ENCODE peak calls at places on chromosome 1, in five cellular contexts. S is bronchial epithelial cell, I is esophagus squamous epithelium, B is dorsolateral prefrontal cortex, P is stomach. J is an unnamed sample.
A peak's percentile ranks its signal among the peaks of the same experiment; 100 is the strongest.

GRCh38 chr1:104630567-104630966 is 880.9 kb downstream of the AMY1C start:
- DNase-seq in S (no peak), I (no peak), B (no peak), P (no peak), J (no peak)

GRCh38 chr1:33094971-33095604 is 14.1 kb downstream of the AZIN2 start:
- DNase-seq in S (peak; percentile 67), I (no peak), B (no peak), P (peak; percentile 70), J (peak; percentile 81)

GRCh38 chr1:11335417-11336070 is 62.5 kb downstream of the UBIAD1 start:
- DNase-seq in S (no peak), I (no peak), B (no peak), P (no peak), J (no peak)

GRCh38 chr1:221643404-221644175 is 98.3 kb downstream of the DUSP10 start:
- DNase-seq in S (no peak), I (no peak), B (no peak), P (no peak), J (no peak)

GRCh38 chr1:64038965-64039926 is 164.2 kb upstream of the UBE2U start:
- DNase-seq in S (peak; percentile 98), I (no peak), B (no peak), P (peak; percentile 36), J (no peak)

GRCh38 chr1:23370744-23371710 is 1.4 kb upstream of the ZNF436 start:
- DNase-seq in S (peak; percentile 38), I (no peak), B (no peak), P (no peak), J (peak; percentile 55)

GRCh38 chr1:59484090-59484489 is 187.2 kb downstream of the FGGY start:
- DNase-seq in S (peak; percentile 85), I (no peak), B (no peak), P (no peak), J (no peak)

GRCh38 chr1:85579619-85580018 is 942 bp upstream of the CCN1 start:
- DNase-seq in S (no peak), I (no peak), B (no peak), P (no peak), J (peak; percentile 34)

GRCh38 chr1:26164036-26164927 is 4.5 kb downstream of the C1orf232 start:
- DNase-seq in S (no peak), I (no peak), B (no peak), P (peak; percentile 53), J (peak; percentile 91)

GRCh38 chr1:24632776-24633175 is 10.3 kb upstream of the SRRM1 start:
- DNase-seq in S (no peak), I (no peak), B (no peak), P (peak; percentile 42), J (no peak)

GRCh38 chr1:34266127-34266951 is 89.6 kb downstream of the C1orf94 start:
- DNase-seq in S (peak; percentile 1), I (no peak), B (peak; percentile 46), P (no peak), J (peak; percentile 41)

GRCh38 chr1:182816863-182817262 is 22.3 kb upstream of the DHX9 start:
- DNase-seq in S (peak; percentile 30), I (no peak), B (no peak), P (no peak), J (no peak)

GRCh38 chr1:75727571-75727970 is 3.1 kb downstream of the ACADM start:
- DNase-seq in S (no peak), I (no peak), B (no peak), P (no peak), J (no peak)

GRCh38 chr1:12438349-12438924 is 179.6 kb downstream of the DHRS3 start:
- DNase-seq in S (peak; percentile 67), I (no peak), B (no peak), P (no peak), J (no peak)

GRCh38 chr1:203536981-203537455 is 43.1 kb downstream of the OPTC start:
- DNase-seq in S (peak; percentile 87), I (no peak), B (no peak), P (peak; percentile 79), J (no peak)

GRCh38 chr1:234603221-234604204 is 6.5 kb downstream of the IRF2BP2 start:
- DNase-seq in S (no peak), I (no peak), B (no peak), P (no peak), J (no peak)

GRCh38 chr1:92310185-92310597 is 11.3 kb downstream of the RPAP2 start:
- DNase-seq in S (peak; percentile 49), I (no peak), B (no peak), P (no peak), J (no peak)

GRCh38 chr1:164772635-164773034 is 213.7 kb downstream of the PBX1 start:
- DNase-seq in S (peak; percentile 97), I (no peak), B (no peak), P (peak; percentile 60), J (no peak)

GRCh38 chr1:112698366-112699310 is 8.3 kb downstream of the RHOC start:
- DNase-seq in S (no peak), I (no peak), B (no peak), P (peak; percentile 70), J (no peak)

GRCh38 chr1:41285818-41286217 is 43.7 kb upstream of the SCMH1 start:
- DNase-seq in S (no peak), I (no peak), B (no peak), P (no peak), J (no peak)

GRCh38 chr1:151324390-151324930 is 2.8 kb downstream of the PI4KB start:
- DNase-seq in S (no peak), I (no peak), B (no peak), P (no peak), J (no peak)

GRCh38 chr1:229420765-229421164 is 13.1 kb downstream of the ACTA1 start:
- DNase-seq in S (peak; percentile 9), I (no peak), B (no peak), P (no peak), J (no peak)

GRCh38 chr1:51088474-51088873 is 13.6 kb upstream of the C1orf185 start:
- DNase-seq in S (peak; percentile 49), I (no peak), B (no peak), P (no peak), J (no peak)
- TF ChIP-seq CTCF in S (peak; percentile 46), I (no peak), B (no peak), P (no peak), J (no peak)

GRCh38 chr1:55235722-55236121 is 20.6 kb upstream of the USP24 start:
- DNase-seq in S (peak; percentile 80), I (no peak), B (no peak), P (no peak), J (no peak)

GRCh38 chr1:55234016-55234415 is 18.9 kb upstream of the USP24 start:
- DNase-seq in S (no peak), I (no peak), B (no peak), P (no peak), J (no peak)

GRCh38 chr1:55243655-55244054 is 28.5 kb upstream of the USP24 start:
- DNase-seq in S (no peak), I (no peak), B (no peak), P (no peak), J (no peak)

GRCh38 chr1:55244476-55245109 is 29.4 kb upstream of the USP24 start:
- DNase-seq in S (peak; percentile 55), I (no peak), B (no peak), P (no peak), J (no peak)

DNA sequence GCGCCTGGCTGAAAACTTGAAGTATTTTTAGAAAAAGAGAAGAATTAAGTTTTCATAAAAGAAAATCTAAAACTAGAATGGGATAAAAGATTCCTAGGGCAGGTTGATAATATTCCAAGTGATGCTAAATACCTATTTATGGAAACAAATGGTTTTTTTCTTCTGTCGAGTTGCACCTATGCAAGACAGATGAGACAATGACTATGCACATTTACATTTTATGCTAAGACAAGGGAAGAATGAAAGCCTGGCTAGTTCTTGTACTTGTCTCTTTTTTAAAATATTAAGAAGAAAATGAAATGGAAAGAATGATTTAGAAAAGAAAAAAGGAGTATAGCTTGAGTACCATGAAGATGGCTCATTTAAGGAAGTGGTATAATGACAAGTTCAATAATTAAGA is 24.4 kb upstream of the USP24 start:
- DNase-seq in S (no peak), I (no peak), B (no peak), P (no peak), J (no peak)
- TF ChIP-seq CTCF in S (no peak), I (no peak), B (no peak), P (no peak), J (no peak)

GRCh38 chr1:233520510-233521191 is 93.3 kb upstream of the KCNK1 start:
- DNase-seq in S (peak; percentile 94), I (no peak), B (no peak), P (peak; percentile 67), J (no peak)

GRCh38 chr1:233514946-233515391 is 98.9 kb upstream of the KCNK1 start:
- DNase-seq in S (no peak), I (no peak), B (no peak), P (no peak), J (no peak)

GRCh38 chr1:233523047-233523446 is 90.9 kb upstream of the KCNK1 start:
- DNase-seq in S (no peak), I (no peak), B (no peak), P (no peak), J (no peak)

GRCh38 chr1:233516732-233517131 is 97.2 kb upstream of the KCNK1 start:
- DNase-seq in S (no peak), I (no peak), B (no peak), P (no peak), J (no peak)

DNA sequence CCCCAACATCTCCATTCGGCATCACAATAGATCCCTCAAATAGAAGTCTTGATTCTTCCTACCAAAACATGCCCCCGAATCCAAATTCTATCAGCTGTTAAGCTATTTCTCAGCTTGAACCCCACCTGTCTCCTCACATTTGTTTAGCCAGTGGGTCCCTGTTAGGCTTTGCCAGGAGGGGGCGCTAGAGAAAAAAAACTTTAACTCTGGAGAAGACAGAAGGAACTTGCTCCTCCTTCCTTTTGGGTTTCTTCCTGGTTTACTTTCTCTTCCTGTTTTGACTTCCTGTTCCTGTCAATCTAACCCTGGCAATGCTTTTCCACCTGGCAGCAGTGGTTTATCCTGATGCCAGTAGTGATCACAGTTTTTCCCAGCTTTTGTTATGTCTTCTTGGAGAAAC is 95.6 kb upstream of the KCNK1 start:
- DNase-seq in S (peak; percentile 32), I (no peak), B (no peak), P (peak; percentile 42), J (peak; percentile 46)
- TF ChIP-seq CTCF in S (peak; percentile 54), I (peak; percentile 53), B (peak; percentile 66), P (no peak), J (peak; percentile 48)

GRCh38 chr1:187417524-187417923 is 588.8 kb downstream of the PLA2G4A start:
- DNase-seq in S (no peak), I (no peak), B (no peak), P (no peak), J (no peak)

GRCh38 chr1:187411118-187411517 is 582.4 kb downstream of the PLA2G4A start:
- DNase-seq in S (no peak), I (no peak), B (no peak), P (no peak), J (no peak)

GRCh38 chr1:187409341-187409740 is 580.6 kb downstream of the PLA2G4A start:
- DNase-seq in S (no peak), I (no peak), B (no peak), P (no peak), J (no peak)

GRCh38 chr1:187415065-187415464 is 586.3 kb downstream of the PLA2G4A start:
- DNase-seq in S (no peak), I (no peak), B (no peak), P (no peak), J (no peak)

DNA sequence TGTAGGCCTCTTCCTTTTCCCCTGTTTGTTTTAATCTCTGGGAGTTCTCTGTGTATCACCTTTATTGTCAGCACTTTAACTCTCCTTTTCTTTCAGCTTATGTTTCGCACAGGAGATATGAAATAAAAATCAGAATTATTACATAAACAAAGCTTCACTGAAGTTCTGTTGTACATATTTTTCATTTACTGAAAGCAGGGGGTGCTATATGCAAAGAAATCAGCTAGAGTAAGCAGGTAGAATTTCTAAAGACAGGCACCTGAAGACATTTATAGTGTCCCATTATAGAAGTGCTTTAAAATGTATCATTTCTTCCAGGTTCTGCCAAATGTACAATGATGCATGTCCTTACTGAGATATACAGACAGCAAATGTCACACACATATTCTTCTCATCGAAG is 585.0 kb downstream of the PLA2G4A start:
- DNase-seq in S (peak; percentile 10), I (no peak), B (no peak), P (no peak), J (no peak)
- TF ChIP-seq CTCF in S (peak; percentile 11), I (no peak), B (no peak), P (no peak), J (no peak)

J was measured in nephron progenitor cell.